ENCODE peak calls at places on chromosomes 5 and 9, in eight cellular contexts. T is IMR-90, U is transverse colon, Z is spleen, F is sigmoid colon, K is HepG2, N is uterus, W is stomach. M is an unnamed sample.

GRCh38 chr9:6015278-6016157 is at the start of gene RANBP6:
- DNase-seq in U (peak; percentile 94), W (peak; percentile 92), Z (peak; percentile 98), F (peak; percentile 95), N (peak; percentile 88), K (peak; percentile 74), T (peak; percentile 79), M (peak; percentile 92)

GRCh38 chr5:257148-257547 is 14.3 kb upstream of the PDCD6 start:
- DNase-seq in T (no peak), W (no peak), U (no peak), K (no peak), Z (no peak), N (no peak), F (no peak), M (no peak)

GRCh38 chr9:69421908-69422801 is 97.1 kb downstream of the ENTREP1 start:
- DNase-seq in Z (no peak), N (peak; percentile 56), U (peak; percentile 55), F (peak; percentile 77), W (peak; percentile 56), K (peak; percentile 48), T (peak; percentile 59), M (peak; percentile 57)

GRCh38 chr9:16992138-16992537 is 121.7 kb upstream of the BNC2 start:
- DNase-seq in K (no peak), N (no peak), Z (no peak), F (no peak), W (no peak), U (no peak), T (no peak), M (no peak)

GRCh38 chr9:21994526-21994995 is at the start of gene CDKN2B-AS1:
- DNase-seq in T (peak; percentile 76), U (peak; percentile 49), F (no peak), K (no peak), Z (peak; percentile 93), N (no peak), W (peak; percentile 52), M (peak; percentile 51)

GRCh38 chr9:97220894-97221477 is 86.5 kb upstream of the CCDC180 start:
- DNase-seq in W (no peak), T (no peak), Z (no peak), F (no peak), N (no peak), U (no peak), K (no peak), M (no peak)

GRCh38 chr9:38422555-38423245 is 1.6 kb downstream of the IGFBPL1 start:
- DNase-seq in W (no peak), N (no peak), T (no peak), U (no peak), F (peak; percentile 20), K (no peak), Z (no peak), M (no peak)

GRCh38 chr5:82225525-82226172 is 52.5 kb downstream of the RPS23 start:
- DNase-seq in K (peak; percentile 55), Z (peak; percentile 70), N (peak; percentile 57), F (peak; percentile 69), W (peak; percentile 56), T (peak; percentile 85), U (peak; percentile 59), M (peak; percentile 49)

GRCh38 chr9:137293094-137293481 is 9.0 kb downstream of the NRARP start:
- DNase-seq in T (no peak), F (no peak), N (no peak), U (no peak), Z (no peak), W (peak; percentile 57), K (no peak), M (no peak)

GRCh38 chr5:139565411-139566305 is 4.5 kb downstream of the UBE2D2 start:
- DNase-seq in F (peak; percentile 22), W (no peak), U (peak; percentile 37), T (peak; percentile 34), K (no peak), N (no peak), Z (peak; percentile 83), M (no peak)

GRCh38 chr5:81718300-81718699 is 32.6 kb downstream of the SSBP2 start:
- DNase-seq in T (no peak), F (no peak), U (no peak), K (no peak), N (no peak), W (no peak), Z (no peak), M (no peak)

GRCh38 chr5:145220491-145220890 is 614.7 kb downstream of the PRELID2 start:
- DNase-seq in Z (no peak), W (no peak), K (no peak), F (no peak), U (no peak), N (no peak), T (no peak), M (no peak)

GRCh38 chr9:110131499-110131898 is 76.5 kb downstream of the C9orf152 start:
- DNase-seq in W (no peak), T (peak; percentile 61), K (no peak), Z (no peak), U (no peak), F (no peak), N (no peak), M (no peak)

GRCh38 chr5:89081360-89081759 is 198.4 kb upstream of the MEF2C start:
- DNase-seq in K (no peak), W (no peak), Z (no peak), F (no peak), U (no peak), N (no peak), T (no peak), M (no peak)

GRCh38 chr9:129343697-129344375 is 165.8 kb upstream of the IER5L start:
- DNase-seq in T (no peak), W (peak; percentile 42), Z (peak; percentile 90), F (peak; percentile 91), N (no peak), U (peak; percentile 52), K (peak; percentile 97), M (peak; percentile 69)

GRCh38 chr9:129341991-129342348 is 163.9 kb upstream of the IER5L start:
- DNase-seq in N (no peak), Z (no peak), U (no peak), K (no peak), T (no peak), F (no peak), W (no peak), M (no peak)

GRCh38 chr9:129343119-129343696 is 165.1 kb upstream of the IER5L start:
- DNase-seq in Z (no peak), U (no peak), F (no peak), W (no peak), K (no peak), T (no peak), N (no peak), M (no peak)

GRCh38 chr9:129341197-129341990 is 163.3 kb upstream of the IER5L start:
- DNase-seq in W (no peak), Z (no peak), T (no peak), U (no peak), K (no peak), N (peak; percentile 42), F (peak; percentile 88), M (no peak)

GRCh38 chr9:129342591-129342990 is 164.5 kb upstream of the IER5L start:
- DNase-seq in W (no peak), T (no peak), K (no peak), N (no peak), Z (no peak), F (no peak), U (no peak), M (peak; percentile 22)
- H3K4me3 ChIP-seq in W (no peak overlapping the region), T (no peak overlapping the region), K (no peak overlapping the region), N (no peak overlapping the region), Z (no peak overlapping the region), F (no peak overlapping the region), U (no peak overlapping the region), M (no peak overlapping the region)

DNA sequence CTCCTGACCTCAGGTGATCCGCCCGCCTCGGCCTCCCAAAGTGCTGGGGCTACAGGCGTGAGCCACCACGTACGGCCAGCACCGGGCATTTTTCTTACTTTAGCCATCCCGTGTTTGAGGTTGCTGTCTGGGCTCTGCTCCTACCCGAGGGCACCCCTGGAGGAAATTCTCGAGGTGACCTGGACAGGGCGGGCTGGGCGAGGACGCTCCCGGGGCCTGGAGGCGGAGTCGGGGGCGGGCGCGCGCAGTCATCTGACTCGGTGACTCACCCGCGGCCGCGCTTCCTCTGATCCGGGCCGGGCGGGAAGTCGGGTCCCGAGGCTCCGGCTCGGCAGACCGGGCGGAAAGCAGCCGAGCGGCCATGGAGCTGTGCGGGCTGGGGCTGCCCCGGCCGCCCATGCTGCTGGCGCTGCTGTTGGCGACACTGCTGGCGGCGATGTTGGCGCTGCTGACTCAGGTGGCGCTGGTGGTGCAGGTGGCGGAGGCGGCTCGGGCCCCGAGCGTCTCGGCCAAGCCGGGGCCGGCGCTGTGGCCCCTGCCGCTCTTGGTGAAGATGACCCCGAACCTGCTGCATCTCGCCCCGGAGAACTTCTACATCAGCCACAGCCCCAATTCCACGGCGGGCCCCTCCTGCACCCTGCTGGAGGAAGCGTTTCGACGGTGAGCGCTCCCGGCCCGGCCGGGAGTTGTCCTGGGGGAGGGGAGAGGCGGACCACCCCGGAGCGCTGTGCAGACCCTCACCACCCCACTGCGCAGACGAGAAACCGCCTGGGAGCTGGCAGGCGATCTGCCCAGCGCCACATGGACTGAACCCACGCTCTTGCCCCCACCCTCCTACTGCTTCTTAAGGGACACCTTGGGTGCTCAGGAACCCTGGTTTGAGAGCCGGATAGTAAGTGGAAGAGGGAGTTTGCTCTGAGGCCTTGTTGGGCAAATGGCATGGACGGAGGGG is at the start of gene HEXB:
- DNase-seq in W (peak; percentile 94), N (peak; percentile 88), F (peak; percentile 95), U (peak; percentile 94), Z (peak; percentile 98), K (peak; percentile 73), T (peak; percentile 76), M (peak; percentile 93)
- TF ChIP-seq POLR2A in W (no peak), N (peak; percentile 82), F (peak; percentile 67), U (peak; percentile 91), Z (peak; percentile 73), K (peak; percentile 83), T (peak; percentile 90), M (peak; percentile 94)

GRCh38 chr9:123523828-123524227 is 167.8 kb downstream of the CRB2 start:
- DNase-seq in W (no peak), T (no peak), Z (no peak), F (no peak), U (no peak), K (no peak), N (no peak), M (no peak)
- H3K4me1 ChIP-seq in W (no peaks in the 10 kb centered on the region), T (peaks cover 2% of the 10 kb centered on the region), Z (peaks cover 4% of the 10 kb centered on the region), F (no peaks in the 10 kb centered on the region), U (no peaks in the 10 kb centered on the region), K (peaks cover 18% of the 10 kb centered on the region), N (no peaks in the 10 kb centered on the region), M (no peaks in the 10 kb centered on the region)

DNA sequence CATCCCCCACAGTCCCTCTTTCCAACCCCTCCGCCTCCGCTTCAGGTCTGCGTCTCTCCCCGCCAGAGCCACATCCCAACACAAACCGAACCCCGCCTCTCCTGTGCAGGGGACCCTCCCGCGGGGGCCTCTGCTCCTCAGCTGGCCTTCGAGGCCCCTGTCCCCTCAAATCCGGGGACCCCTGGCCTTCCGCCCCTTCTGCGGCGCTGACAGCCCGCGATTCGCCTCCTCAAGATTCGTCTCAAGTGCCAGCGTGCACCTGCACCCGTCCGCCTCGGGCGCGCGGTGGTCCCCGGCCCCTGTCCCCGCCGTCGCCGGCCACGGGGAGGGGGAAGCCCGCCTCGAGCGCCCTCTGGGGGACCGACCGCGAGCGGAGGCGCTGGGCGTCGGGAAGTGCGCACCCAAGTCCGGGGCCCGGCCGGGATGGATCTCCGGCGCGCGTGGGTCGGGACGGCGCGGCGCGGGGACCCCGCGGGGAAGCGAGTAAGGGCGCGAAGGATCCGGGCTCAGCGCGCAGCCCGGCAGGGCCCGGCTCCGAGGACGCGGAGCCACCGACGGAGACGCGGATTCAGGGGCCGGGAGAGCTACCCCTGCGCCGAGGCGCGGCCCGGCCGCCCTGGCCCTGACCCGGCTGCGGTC is 623 bp downstream of the FLT4 start:
- DNase-seq in K (no peak), N (no peak), T (no peak), W (no peak), U (no peak), Z (no peak), F (peak; percentile 64), M (no peak)
- H3K4me3 ChIP-seq in K (no peak overlapping the region), N (no peak overlapping the region), T (no peak overlapping the region), W (peak overlapping the region; percentile 55), U (no peak overlapping the region), Z (peak overlapping the region; percentile 78), F (peak overlapping the region; percentile 50), M (peak overlapping the region; percentile 32)

GRCh38 chr5:40829748-40830305 is 5.2 kb downstream of the RPL37 start:
- DNase-seq in F (no peak), T (no peak), U (no peak), Z (no peak), N (no peak), K (no peak), W (no peak), M (no peak)
- TF ChIP-seq POLR2A in F (no peak), T (no peak), U (no peak), Z (no peak), N (no peak), K (no peak), W (no peak), M (no peak)